ENCODE peak calls at places on chromosomes 11 and 22, in six cellular contexts. One of them, this sample, is unnamed.

GRCh38 chr11:88972210-88972609 is 93.6 kb downstream of the GRM5 start:
- DNase-seq in foreskin keratinocyte: no peak
- DNase-seq in omental fat pad: no peak
- DNase-seq in transverse colon: no peak
- DNase-seq in fibroblast of the aortic adventitia: no peak
- DNase-seq in uterus: no peak
- DNase-seq in this sample: no peak

GRCh38 chr11:1520209-1520986 is 33.8 kb upstream of the MOB2 start:
- DNase-seq in omental fat pad: no peak
- DNase-seq in fibroblast of the aortic adventitia: no peak
- DNase-seq in foreskin keratinocyte: no peak
- DNase-seq in uterus: no peak
- DNase-seq in transverse colon: no peak
- DNase-seq in this sample: no peak

GRCh38 chr22:18091916-18092526 is 14.2 kb downstream of the PEX26 start:
- DNase-seq in uterus: peak; percentile 79
- DNase-seq in transverse colon: peak; percentile 86
- DNase-seq in omental fat pad: peak; percentile 33
- DNase-seq in foreskin keratinocyte: no peak
- DNase-seq in fibroblast of the aortic adventitia: peak; percentile 89
- DNase-seq in this sample: peak; percentile 69

GRCh38 chr22:35591696-35592417 is 25.3 kb downstream of the MB start:
- DNase-seq in fibroblast of the aortic adventitia: no peak
- DNase-seq in transverse colon: no peak
- DNase-seq in uterus: no peak
- DNase-seq in omental fat pad: no peak
- DNase-seq in foreskin keratinocyte: no peak
- DNase-seq in this sample: no peak

GRCh38 chr22:45584621-45585436 is 82.1 kb downstream of the FBLN1 start:
- DNase-seq in foreskin keratinocyte: no peak
- DNase-seq in omental fat pad: no peak
- DNase-seq in uterus: no peak
- DNase-seq in transverse colon: no peak
- DNase-seq in fibroblast of the aortic adventitia: no peak
- DNase-seq in this sample: no peak

GRCh38 chr11:46643986-46644385 is 26.6 kb downstream of the ATG13 start:
- DNase-seq in fibroblast of the aortic adventitia: no peak
- DNase-seq in omental fat pad: no peak
- DNase-seq in uterus: no peak
- DNase-seq in transverse colon: no peak
- DNase-seq in foreskin keratinocyte: no peak
- DNase-seq in this sample: no peak

GRCh38 chr11:61701298-61701993 is 21.3 kb downstream of the DAGLA start:
- DNase-seq in uterus: no peak
- DNase-seq in omental fat pad: no peak
- DNase-seq in foreskin keratinocyte: no peak
- DNase-seq in transverse colon: peak; percentile 48
- DNase-seq in fibroblast of the aortic adventitia: no peak
- DNase-seq in this sample: no peak

GRCh38 chr22:49197500-49197899 is 630.2 kb downstream of the BRD1 start:
- DNase-seq in transverse colon: no peak
- DNase-seq in foreskin keratinocyte: no peak
- DNase-seq in uterus: peak; percentile 19
- DNase-seq in omental fat pad: peak; percentile 17
- DNase-seq in fibroblast of the aortic adventitia: no peak
- DNase-seq in this sample: no peak

GRCh38 chr11:116607027-116607426 is 165.8 kb downstream of the BUD13 start:
- DNase-seq in omental fat pad: no peak
- DNase-seq in fibroblast of the aortic adventitia: no peak
- DNase-seq in transverse colon: no peak
- DNase-seq in uterus: no peak
- DNase-seq in foreskin keratinocyte: no peak
- DNase-seq in this sample: no peak

GRCh38 chr11:88410636-88411035 is 73.1 kb upstream of the CTSC start:
- DNase-seq in omental fat pad: no peak
- DNase-seq in uterus: no peak
- DNase-seq in transverse colon: no peak
- DNase-seq in fibroblast of the aortic adventitia: no peak
- DNase-seq in foreskin keratinocyte: peak; percentile 87
- DNase-seq in this sample: peak; percentile 91

GRCh38 chr11:12274558-12275197 is 102.7 kb upstream of the PARVA start:
- DNase-seq in transverse colon: no peak
- DNase-seq in fibroblast of the aortic adventitia: no peak
- DNase-seq in foreskin keratinocyte: no peak
- DNase-seq in omental fat pad: no peak
- DNase-seq in uterus: no peak
- DNase-seq in this sample: no peak

GRCh38 chr11:65553301-65554001 is 4.7 kb downstream of the LTBP3 start:
- DNase-seq in omental fat pad: no peak
- DNase-seq in transverse colon: peak; percentile 52
- DNase-seq in uterus: no peak
- DNase-seq in fibroblast of the aortic adventitia: no peak
- DNase-seq in foreskin keratinocyte: no peak
- DNase-seq in this sample: no peak

GRCh38 chr11:108958446-108959123 is 293.7 kb downstream of the DDX10 start:
- DNase-seq in fibroblast of the aortic adventitia: peak; percentile 39
- DNase-seq in transverse colon: no peak
- DNase-seq in omental fat pad: no peak
- DNase-seq in foreskin keratinocyte: no peak
- DNase-seq in uterus: no peak
- DNase-seq in this sample: peak; percentile 64

GRCh38 chr11:74055938-74056337 is 47.1 kb upstream of the UCP3 start:
- DNase-seq in fibroblast of the aortic adventitia: peak; percentile 35
- DNase-seq in transverse colon: no peak
- DNase-seq in omental fat pad: no peak
- DNase-seq in foreskin keratinocyte: peak; percentile 8
- DNase-seq in uterus: no peak
- DNase-seq in this sample: peak; percentile 54

GRCh38 chr11:6268811-6269210 is 9.2 kb downstream of the CCKBR start:
- DNase-seq in transverse colon: no peak
- DNase-seq in omental fat pad: no peak
- DNase-seq in uterus: no peak
- DNase-seq in fibroblast of the aortic adventitia: no peak
- DNase-seq in foreskin keratinocyte: no peak
- DNase-seq in this sample: peak; percentile 27

GRCh38 chr11:914747-915493 is 4.3 kb upstream of the CHID1 start:
- DNase-seq in fibroblast of the aortic adventitia: no peak
- DNase-seq in foreskin keratinocyte: no peak
- DNase-seq in omental fat pad: no peak
- DNase-seq in uterus: no peak
- DNase-seq in transverse colon: peak; percentile 45
- DNase-seq in this sample: no peak

GRCh38 chr11:6742260-6742659 is 29.5 kb downstream of the OR2AG2 start:
- DNase-seq in transverse colon: no peak
- DNase-seq in uterus: no peak
- DNase-seq in omental fat pad: no peak
- DNase-seq in fibroblast of the aortic adventitia: no peak
- DNase-seq in foreskin keratinocyte: no peak
- DNase-seq in this sample: no peak

GRCh38 chr22:42315392-42315756 is 44.9 kb upstream of the TCF20 start:
- DNase-seq in fibroblast of the aortic adventitia: no peak
- DNase-seq in omental fat pad: no peak
- DNase-seq in uterus: no peak
- DNase-seq in transverse colon: peak; percentile 65
- DNase-seq in foreskin keratinocyte: no peak
- DNase-seq in this sample: no peak

GRCh38 chr11:26950260-26950719 is 43.6 kb upstream of the FIBIN start:
- DNase-seq in uterus: no peak
- DNase-seq in transverse colon: peak; percentile 17
- DNase-seq in fibroblast of the aortic adventitia: peak; percentile 76
- DNase-seq in foreskin keratinocyte: no peak
- DNase-seq in omental fat pad: no peak
- DNase-seq in this sample: peak; percentile 57

DNA sequence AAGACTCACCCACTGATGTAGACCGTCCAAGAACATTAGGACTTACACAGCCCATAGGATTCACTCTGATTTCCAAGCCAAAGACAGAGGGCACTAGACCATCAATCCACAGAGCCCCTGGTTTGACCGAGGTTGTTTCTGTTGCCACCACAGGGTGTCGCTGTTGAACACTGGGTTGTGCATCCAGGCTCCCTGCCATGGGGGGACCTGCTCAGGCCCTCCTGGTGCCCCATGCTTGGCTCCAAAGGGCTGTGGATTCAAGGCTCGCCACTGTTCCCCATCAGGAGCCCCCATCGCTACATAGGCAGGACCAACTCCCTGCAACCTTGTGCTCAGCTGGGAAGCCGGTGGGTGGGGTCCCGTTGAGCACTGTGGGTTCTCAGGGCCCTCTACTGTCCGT is 128.0 kb upstream of the ANO1 start:
- DNase-seq in omental fat pad: no peak
- DNase-seq in fibroblast of the aortic adventitia: peak; percentile 4
- DNase-seq in transverse colon: peak; percentile 18
- DNase-seq in uterus: no peak
- DNase-seq in foreskin keratinocyte: no peak
- DNase-seq in this sample: peak; percentile 47
- TF ChIP-seq CTCF in omental fat pad: no peak
- TF ChIP-seq CTCF in fibroblast of the aortic adventitia: peak; percentile 40
- TF ChIP-seq CTCF in transverse colon: peak; percentile 39
- TF ChIP-seq CTCF in uterus: peak; percentile 25
- TF ChIP-seq CTCF in foreskin keratinocyte: peak; percentile 77
- TF ChIP-seq CTCF in this sample: peak; percentile 71

GRCh38 chr11:78399136-78399535 is 18.5 kb downstream of the GAB2 start:
- DNase-seq in foreskin keratinocyte: no peak
- DNase-seq in uterus: no peak
- DNase-seq in fibroblast of the aortic adventitia: no peak
- DNase-seq in transverse colon: no peak
- DNase-seq in omental fat pad: no peak
- DNase-seq in this sample: no peak

GRCh38 chr11:78398715-78399114 is 18.9 kb downstream of the GAB2 start:
- DNase-seq in omental fat pad: no peak
- DNase-seq in uterus: no peak
- DNase-seq in transverse colon: no peak
- DNase-seq in fibroblast of the aortic adventitia: no peak
- DNase-seq in foreskin keratinocyte: no peak
- DNase-seq in this sample: no peak

GRCh38 chr11:78397398-78397797 is 20.2 kb downstream of the GAB2 start:
- DNase-seq in transverse colon: no peak
- DNase-seq in uterus: no peak
- DNase-seq in foreskin keratinocyte: no peak
- DNase-seq in fibroblast of the aortic adventitia: no peak
- DNase-seq in omental fat pad: no peak
- DNase-seq in this sample: no peak

GRCh38 chr11:78400701-78401100 is 16.9 kb downstream of the GAB2 start:
- DNase-seq in transverse colon: no peak
- DNase-seq in omental fat pad: no peak
- DNase-seq in foreskin keratinocyte: no peak
- DNase-seq in uterus: no peak
- DNase-seq in fibroblast of the aortic adventitia: no peak
- DNase-seq in this sample: no peak

DNA sequence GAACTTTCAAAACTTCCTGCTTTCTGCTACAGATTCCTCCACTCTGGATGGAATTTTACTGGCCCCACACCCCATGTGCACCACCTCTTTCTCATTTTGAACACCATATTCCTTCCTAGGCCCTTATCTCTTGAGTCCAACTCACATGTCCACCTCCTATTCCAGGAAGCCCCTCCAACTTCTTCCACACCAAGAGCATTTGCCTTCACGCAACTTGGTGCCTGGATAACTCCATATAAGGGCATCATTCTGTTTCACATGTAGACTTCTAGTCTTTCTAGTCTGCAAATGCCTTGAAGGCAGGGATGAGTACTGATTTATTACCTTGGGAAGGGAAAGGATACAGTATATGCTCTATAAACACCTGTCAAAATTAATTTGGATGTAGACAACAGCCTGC is 17.5 kb downstream of the GAB2 start:
- DNase-seq in transverse colon: no peak
- DNase-seq in fibroblast of the aortic adventitia: no peak
- DNase-seq in omental fat pad: no peak
- DNase-seq in uterus: no peak
- DNase-seq in foreskin keratinocyte: no peak
- DNase-seq in this sample: no peak
- TF ChIP-seq CTCF in transverse colon: no peak
- TF ChIP-seq CTCF in fibroblast of the aortic adventitia: no peak
- TF ChIP-seq CTCF in omental fat pad: no peak
- TF ChIP-seq CTCF in uterus: no peak
- TF ChIP-seq CTCF in foreskin keratinocyte: no peak
- TF ChIP-seq CTCF in this sample: no peak

DNA sequence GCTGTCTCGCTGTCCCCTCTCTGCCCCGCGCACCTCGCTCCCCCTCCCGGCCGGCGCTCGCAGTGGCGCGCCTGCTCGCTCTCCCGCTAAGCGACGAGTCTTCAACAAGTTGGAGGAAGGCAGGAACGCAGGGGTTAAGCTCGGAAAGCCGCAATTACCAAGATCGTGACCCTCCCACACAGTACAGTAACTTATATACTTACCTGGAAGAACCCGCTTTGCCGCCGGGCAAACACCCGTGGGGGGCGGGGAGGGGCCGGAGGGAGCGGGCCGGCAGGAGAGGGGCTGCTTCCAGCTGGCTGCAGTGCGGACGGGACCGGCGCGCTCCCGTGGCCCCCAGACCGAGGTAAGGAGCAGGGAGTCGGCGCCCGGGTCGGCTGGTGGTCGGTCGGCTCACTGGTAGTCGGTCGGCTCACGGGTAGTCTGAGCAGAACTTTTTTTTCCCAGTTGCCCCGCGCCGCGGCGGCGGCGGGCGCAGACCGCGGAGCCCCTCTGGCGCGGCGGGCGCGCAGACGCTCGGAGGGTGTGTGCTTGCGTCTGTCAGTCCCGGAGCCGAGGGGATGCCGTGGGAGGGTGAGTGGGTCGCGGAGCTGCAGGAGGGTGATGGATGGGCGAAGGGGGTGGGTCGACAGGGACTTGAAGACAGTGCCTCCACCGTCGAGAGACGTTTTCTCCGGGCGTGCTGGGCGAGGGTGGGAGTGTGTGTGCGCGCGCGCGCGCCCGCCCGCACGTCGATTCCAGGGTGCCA is 101.2 kb upstream of the HSD17B12 start:
- DNase-seq in omental fat pad: no peak
- DNase-seq in transverse colon: no peak
- DNase-seq in fibroblast of the aortic adventitia: peak; percentile 9
- DNase-seq in foreskin keratinocyte: no peak
- DNase-seq in uterus: no peak
- DNase-seq in this sample: peak; percentile 64
- TF ChIP-seq CTCF in omental fat pad: no peak
- TF ChIP-seq CTCF in transverse colon: no peak
- TF ChIP-seq CTCF in fibroblast of the aortic adventitia: peak; percentile 49
- TF ChIP-seq CTCF in foreskin keratinocyte: peak; percentile 48
- TF ChIP-seq CTCF in uterus: no peak
- TF ChIP-seq CTCF in this sample: peak; percentile 13

GRCh38 chr11:2976289-2977063 is 15.7 kb downstream of the NAP1L4 start:
- DNase-seq in uterus: no peak
- DNase-seq in omental fat pad: no peak
- DNase-seq in fibroblast of the aortic adventitia: no peak
- DNase-seq in transverse colon: no peak
- DNase-seq in foreskin keratinocyte: no peak
- DNase-seq in this sample: no peak

GRCh38 chr11:2974272-2974671 is 17.9 kb downstream of the NAP1L4 start:
- DNase-seq in foreskin keratinocyte: no peak
- DNase-seq in uterus: no peak
- DNase-seq in omental fat pad: no peak
- DNase-seq in fibroblast of the aortic adventitia: no peak
- DNase-seq in transverse colon: no peak
- DNase-seq in this sample: no peak

GRCh38 chr11:2977113-2977512 is 15.0 kb downstream of the NAP1L4 start:
- DNase-seq in foreskin keratinocyte: no peak
- DNase-seq in omental fat pad: no peak
- DNase-seq in transverse colon: no peak
- DNase-seq in fibroblast of the aortic adventitia: no peak
- DNase-seq in uterus: no peak
- DNase-seq in this sample: no peak

GRCh38 chr11:2980168-2980840 is 11.8 kb downstream of the NAP1L4 start:
- DNase-seq in fibroblast of the aortic adventitia: no peak
- DNase-seq in omental fat pad: no peak
- DNase-seq in uterus: no peak
- DNase-seq in transverse colon: no peak
- DNase-seq in foreskin keratinocyte: peak; percentile 57
- DNase-seq in this sample: peak; percentile 69

GRCh38 chr11:2975594-2975993 is 16.5 kb downstream of the NAP1L4 start:
- DNase-seq in omental fat pad: no peak
- DNase-seq in uterus: no peak
- DNase-seq in transverse colon: no peak
- DNase-seq in foreskin keratinocyte: no peak
- DNase-seq in fibroblast of the aortic adventitia: peak; percentile 32
- DNase-seq in this sample: no peak
- TF ChIP-seq CTCF in omental fat pad: no peak
- TF ChIP-seq CTCF in uterus: no peak
- TF ChIP-seq CTCF in transverse colon: peak; percentile 34
- TF ChIP-seq CTCF in foreskin keratinocyte: peak; percentile 63
- TF ChIP-seq CTCF in fibroblast of the aortic adventitia: peak; percentile 36
- TF ChIP-seq CTCF in this sample: peak; percentile 49

This sample was measured in mammary epithelial cell.